ENCODE peak calls at places on chromosome 13, in six cellular contexts. C is MM.1S; Z is CD8-positive, alpha-beta memory T cell; T is PC-3; S is DND-41; Q is dorsolateral prefrontal cortex. N is an unnamed sample.

GRCh38 chr13:30792257-30793000 is 57.1 kb downstream of the ALOX5AP start:
- DNase-seq in C (no peak), T (peak), Z (no peak), S (no peak), Q (peak), N (no peak)

GRCh38 chr13:45879666-45880065 is 28.1 kb upstream of the SIAH3 start:
- DNase-seq in C (no peak), Z (no peak), T (peak), Q (no peak), S (no peak), N (no peak)

GRCh38 chr13:36432106-36432544 is at the start of gene CCNA1:
- DNase-seq in T (peak), S (no peak), Z (no peak), C (no peak), Q (peak), N (no peak)

GRCh38 chr13:109151696-109152095 is 522.3 kb downstream of the MYO16 start:
- DNase-seq in Q (no peak), S (no peak), C (no peak), Z (no peak), T (no peak), N (no peak)

GRCh38 chr13:78881054-78881453 is 222.1 kb upstream of the OBI1 start:
- DNase-seq in Z (no peak), Q (no peak), C (no peak), S (no peak), T (no peak), N (no peak)

GRCh38 chr13:49958321-49958720 is 22.2 kb upstream of the SPRYD7 start:
- DNase-seq in C (no peak), S (no peak), T (no peak), Q (no peak), Z (no peak), N (no peak)

GRCh38 chr13:112772539-112772909 is 82.7 kb downstream of the ATP11A start:
- DNase-seq in Z (no peak), Q (no peak), S (no peak), C (no peak), T (no peak), N (no peak)

GRCh38 chr13:68050746-68051145 is 820.6 kb upstream of the PCDH9 start:
- DNase-seq in Q (no peak), C (no peak), S (no peak), T (peak), Z (no peak), N (no peak)

GRCh38 chr13:47426126-47426849 is 529.4 kb upstream of the HTR2A start:
- DNase-seq in Q (no peak), Z (no peak), S (no peak), T (peak), C (no peak), N (no peak)

GRCh38 chr13:61600360-61601033 is 184.8 kb upstream of the PCDH20 start:
- DNase-seq in Z (no peak), C (no peak), Q (no peak), T (no peak), S (no peak), N (no peak)

GRCh38 chr13:51380269-51380668 is 40.8 kb downstream of the SERPINE3 start:
- DNase-seq in Z (no peak), C (no peak), Q (no peak), S (no peak), T (peak), N (no peak)

GRCh38 chr13:83499286-83499685 is 383.0 kb downstream of the SLITRK1 start:
- DNase-seq in T (peak), C (no peak), S (no peak), Z (no peak), Q (no peak), N (no peak)

GRCh38 chr13:30877335-30877734 is 28.7 kb upstream of the MEDAG start:
- DNase-seq in C (no peak), Z (no peak), T (no peak), S (no peak), Q (no peak), N (no peak)

GRCh38 chr13:97600438-97601080 is 166.6 kb downstream of the RAP2A start:
- DNase-seq in Q (no peak), Z (no peak), T (peak), S (no peak), C (no peak), N (no peak)

GRCh38 chr13:28579334-28579733 is 79.6 kb upstream of the POMP start:
- DNase-seq in C (no peak), Z (no peak), Q (no peak), T (no peak), S (no peak), N (no peak)

GRCh38 chr13:113152894-113153809 is 5.3 kb upstream of the PROZ start:
- DNase-seq in Q (peak), Z (peak), S (peak), C (no peak), T (peak), N (peak)

GRCh38 chr13:27970382-27971235 is 1.5 kb upstream of the CDX2 start:
- DNase-seq in S (no peak), Z (no peak), T (no peak), Q (no peak), C (no peak), N (no peak)

GRCh38 chr13:21917046-21918010 is 246.5 kb downstream of the FGF9 start:
- DNase-seq in S (no peak), C (no peak), Z (no peak), T (no peak), Q (no peak), N (no peak)

GRCh38 chr13:61183670-61184069 is 232.0 kb downstream of the PCDH20 start:
- DNase-seq in Z (no peak), S (no peak), C (no peak), Q (no peak), T (no peak), N (no peak)

GRCh38 chr13:46374710-46375109 is 12.3 kb downstream of the RUBCNL start:
- DNase-seq in S (no peak), C (no peak), Q (no peak), Z (no peak), T (peak), N (no peak)

GRCh38 chr13:67439365-67439764 is 209.2 kb upstream of the PCDH9 start:
- DNase-seq in Q (no peak), S (no peak), T (no peak), C (no peak), Z (no peak), N (no peak)

GRCh38 chr13:28313579-28313978 is 175.2 kb downstream of the PAN3 start:
- DNase-seq in Z (no peak), C (no peak), T (no peak), Q (no peak), S (peak), N (no peak)

GRCh38 chr13:48562296-48563066 is 29.6 kb upstream of the RCBTB2 start:
- DNase-seq in S (peak), T (peak), Z (peak), C (peak), Q (no peak), N (peak)

GRCh38 chr13:20974981-20975585 is 72.5 kb upstream of the XPO4 start:
- DNase-seq in S (no peak), Z (no peak), C (no peak), Q (no peak), T (no peak), N (no peak)

GRCh38 chr13:45297456-45298205 is 43.4 kb downstream of the TPT1 start:
- DNase-seq in S (no peak), C (peak), T (no peak), Q (no peak), Z (peak), N (peak)

GRCh38 chr13:42706286-42706685 is 75.1 kb upstream of the FAM216B start:
- DNase-seq in S (no peak), Z (no peak), Q (no peak), T (no peak), C (no peak), N (no peak)

GRCh38 chr13:32669030-32669646 is 82.9 kb downstream of the PDS5B start:
- DNase-seq in Q (no peak), S (peak), C (peak), T (peak), Z (peak), N (peak)

GRCh38 chr13:100510208-100510997 is 78.2 kb downstream of the GGACT start:
- DNase-seq in T (no peak), S (no peak), Q (no peak), C (no peak), Z (no peak), N (no peak)

GRCh38 chr13:100512422-100512821 is 76.2 kb downstream of the GGACT start:
- DNase-seq in S (no peak), Q (no peak), Z (no peak), C (no peak), T (no peak), N (no peak)

GRCh38 chr13:100508996-100509395 is 79.6 kb downstream of the GGACT start:
- DNase-seq in S (no peak), T (no peak), Q (no peak), C (no peak), Z (no peak), N (no peak)

GRCh38 chr13:100513171-100513570 is 75.4 kb downstream of the GGACT start:
- DNase-seq in T (no peak), S (no peak), Z (no peak), Q (no peak), C (no peak), N (no peak)

DNA sequence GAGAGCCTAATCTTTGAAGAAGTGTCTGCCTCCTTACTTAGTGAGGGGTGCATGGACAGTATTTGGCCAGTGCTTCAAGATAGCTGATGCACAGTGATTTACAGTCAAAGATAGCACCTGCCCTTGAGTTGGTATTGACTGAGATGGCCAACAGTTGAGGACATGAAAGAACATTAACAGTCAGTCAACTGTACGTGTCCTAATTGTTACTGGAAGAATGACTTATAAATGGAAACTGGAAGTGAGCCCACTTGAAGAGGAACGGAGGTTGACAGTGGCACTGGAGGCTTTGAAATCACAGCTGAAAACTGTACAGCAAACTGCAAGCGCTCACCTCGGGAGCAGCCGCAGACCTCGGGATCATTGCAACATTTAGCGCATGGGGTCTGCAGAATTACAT is 77.2 kb downstream of the GGACT start:
- DNase-seq in T (no peak), Z (no peak), S (no peak), Q (no peak), C (no peak), N (no peak)
- H3K27ac ChIP-seq in T (no peak), Z (no peak), S (no peak), Q (no peak), C (no peak), N (no peak)

GRCh38 chr13:110479215-110479545 is 82.3 kb downstream of the RAB20 start:
- DNase-seq in C (no peak), S (no peak), T (no peak), Z (no peak), Q (no peak), N (no peak)
- H3K27ac ChIP-seq in C (no peak), S (no peak), T (no peak), Z (no peak), Q (no peak), N (no peak)

GRCh38 chr13:77328819-77329132 is 1.9 kb upstream of the MYCBP2 start:
- DNase-seq in T (peak), Q (no peak), S (no peak), Z (no peak), C (no peak), N (no peak)
- H3K27ac ChIP-seq in T (peak), Q (peak), S (peak), Z (peak), C (peak), N (peak)

DNA sequence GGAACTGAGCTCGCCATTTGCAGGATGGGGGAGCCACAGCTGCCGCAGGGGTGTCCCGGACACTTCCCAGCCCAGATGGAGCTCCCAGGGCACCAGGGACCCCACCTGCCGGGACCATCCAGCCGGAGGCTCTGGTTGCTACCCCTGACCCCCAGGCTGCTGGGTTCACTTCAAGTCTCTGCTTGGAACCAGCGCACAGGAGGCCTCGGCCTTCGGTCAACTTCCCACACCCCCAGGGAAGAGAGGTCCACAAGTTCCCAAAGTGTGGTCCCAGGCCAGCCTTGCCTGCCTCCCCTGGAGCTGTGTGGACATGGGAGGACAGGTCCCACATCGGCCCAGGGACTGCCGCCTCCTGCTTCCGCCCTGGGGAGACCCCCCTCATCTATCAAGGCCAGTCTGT is 117.0 kb downstream of the TEX29 start:
- DNase-seq in S (no peak), Q (no peak), C (no peak), Z (no peak), T (no peak), N (no peak)
- H3K27ac ChIP-seq in S (no peak), Q (no peak), C (no peak), Z (no peak), T (no peak), N (no peak)

N was measured in CD4-positive, alpha-beta memory T cell.